ENCODE peak calls at places on chromosomes 13 and 19, in six cellular contexts. One of them, this sample, is unnamed.

GRCh38 chr13:94677799-94678198 is 34.5 kb downstream of the SOX21 start:
- DNase-seq in non-pigmented ciliary epithelial cell: no peak
- DNase-seq in posterior vena cava: no peak
- DNase-seq in left ventricle myocardium inferior: no peak
- DNase-seq in globus pallidus: no peak
- DNase-seq in thoracic aorta: no peak
- DNase-seq in this sample: no peak

GRCh38 chr19:41442473-41443360 is at the start of gene ERICH4:
- DNase-seq in non-pigmented ciliary epithelial cell: no peak
- DNase-seq in posterior vena cava: no peak
- DNase-seq in left ventricle myocardium inferior: no peak
- DNase-seq in globus pallidus: no peak
- DNase-seq in thoracic aorta: no peak
- DNase-seq in this sample: no peak

GRCh38 chr19:48403606-48404005 is 10.1 kb downstream of the GRIN2D start:
- DNase-seq in non-pigmented ciliary epithelial cell: no peak
- DNase-seq in posterior vena cava: no peak
- DNase-seq in left ventricle myocardium inferior: no peak
- DNase-seq in globus pallidus: peak
- DNase-seq in thoracic aorta: no peak
- DNase-seq in this sample: no peak

GRCh38 chr19:719081-719512 is 10.4 kb downstream of the PALM start:
- DNase-seq in non-pigmented ciliary epithelial cell: no peak
- DNase-seq in posterior vena cava: peak
- DNase-seq in left ventricle myocardium inferior: peak
- DNase-seq in globus pallidus: peak
- DNase-seq in thoracic aorta: no peak
- DNase-seq in this sample: no peak

GRCh38 chr19:1327125-1327524 is 41.5 kb downstream of the EFNA2 start:
- DNase-seq in non-pigmented ciliary epithelial cell: no peak
- DNase-seq in posterior vena cava: no peak
- DNase-seq in left ventricle myocardium inferior: no peak
- DNase-seq in globus pallidus: no peak
- DNase-seq in thoracic aorta: no peak
- DNase-seq in this sample: no peak

GRCh38 chr19:2381151-2381822 is 21.2 kb downstream of the TMPRSS9 start:
- DNase-seq in non-pigmented ciliary epithelial cell: no peak
- DNase-seq in posterior vena cava: no peak
- DNase-seq in left ventricle myocardium inferior: no peak
- DNase-seq in globus pallidus: peak
- DNase-seq in thoracic aorta: no peak
- DNase-seq in this sample: no peak

GRCh38 chr13:105037064-105037463 is 1498.4 kb downstream of the EFNB2 start:
- DNase-seq in non-pigmented ciliary epithelial cell: peak
- DNase-seq in posterior vena cava: no peak
- DNase-seq in left ventricle myocardium inferior: no peak
- DNase-seq in globus pallidus: no peak
- DNase-seq in thoracic aorta: no peak
- DNase-seq in this sample: no peak

GRCh38 chr19:34228762-34229161 is 25.6 kb upstream of the GARRE1 start:
- DNase-seq in non-pigmented ciliary epithelial cell: no peak
- DNase-seq in posterior vena cava: no peak
- DNase-seq in left ventricle myocardium inferior: no peak
- DNase-seq in globus pallidus: peak
- DNase-seq in thoracic aorta: no peak
- DNase-seq in this sample: no peak

GRCh38 chr13:48236528-48237353 is 3.7 kb downstream of the ITM2B start:
- DNase-seq in non-pigmented ciliary epithelial cell: no peak
- DNase-seq in posterior vena cava: no peak
- DNase-seq in left ventricle myocardium inferior: no peak
- DNase-seq in globus pallidus: peak
- DNase-seq in thoracic aorta: no peak
- DNase-seq in this sample: no peak

This sample was measured in HS-27A.